ENCODE peak calls at places on chromosomes 4 and X, in five cellular contexts. X is non-pigmented ciliary epithelial cell; C is MCF 10A; H is AG20443; A is CD8-positive, alpha-beta T cell. R is an unnamed sample.

GRCh38 chr4:55184600-55185523 is 59.5 kb upstream of the KDR start:
- DNase-seq in X (no peak), C (peak; percentile 47), H (peak; percentile 56), A (no peak), R (peak; percentile 33)

GRCh38 chr4:149727663-149728062 is 88.0 kb downstream of the IQCM start:
- DNase-seq in X (no peak), C (no peak), H (no peak), A (no peak), R (no peak)

GRCh38 chr4:123564758-123565346 is 168.3 kb downstream of the SPRY1 start:
- DNase-seq in X (no peak), C (peak; percentile 86), H (peak; percentile 79), A (peak; percentile 19), R (peak; percentile 46)

GRCh38 chrX:10884246-10884645 is 226.9 kb upstream of the HCCS start:
- DNase-seq in X (no peak), C (no peak), H (peak; percentile 38), A (no peak), R (no peak)

GRCh38 chr4:147313114-147313513 is 167.8 kb upstream of the EDNRA start:
- DNase-seq in X (no peak), C (no peak), H (no peak), A (no peak), R (no peak)

GRCh38 chrX:45912316-45912715 is 632.9 kb downstream of the ZNF674 start:
- DNase-seq in X (no peak), C (no peak), H (no peak), A (no peak), R (no peak)

GRCh38 chr4:124334119-124334518 is 378.4 kb downstream of the ANKRD50 start:
- DNase-seq in X (peak; percentile 59), C (peak; percentile 81), H (peak; percentile 55), A (no peak), R (no peak)

GRCh38 chrX:30530591-30530990 is 47.0 kb downstream of the TASL start:
- DNase-seq in X (no peak), C (peak; percentile 23), H (peak; percentile 30), A (no peak), R (peak; percentile 0)

GRCh38 chr4:145774473-145774872 is 94.5 kb downstream of the C4orf51 start:
- DNase-seq in X (no peak), C (no peak), H (no peak), A (no peak), R (no peak)

GRCh38 chrX:34365482-34365881 is 233.4 kb upstream of the FAM47A start:
- DNase-seq in X (no peak), C (peak; percentile 59), H (peak; percentile 11), A (no peak), R (no peak)

GRCh38 chr4:36255575-36255974 is 11.3 kb upstream of the ARAP2 start:
- DNase-seq in X (no peak), C (no peak), H (no peak), A (peak; percentile 26), R (no peak)

GRCh38 chr4:128255906-128256305 is 31.7 kb downstream of the PGRMC2 start:
- DNase-seq in X (no peak), C (no peak), H (no peak), A (no peak), R (no peak)

GRCh38 chr4:2141762-2142520 is 82.8 kb downstream of the NAT8L start:
- DNase-seq in X (no peak), C (no peak), H (no peak), A (no peak), R (no peak)

GRCh38 chrX:115939070-115939469 is 231.5 kb upstream of the AGTR2 start:
- DNase-seq in X (no peak), C (no peak), H (no peak), A (no peak), R (no peak)

GRCh38 chr4:163017135-163017534 is 149.6 kb downstream of the NAF1 start:
- DNase-seq in X (no peak), C (no peak), H (no peak), A (no peak), R (no peak)

GRCh38 chr4:76059750-76060149 is 14.8 kb upstream of the ART3 start:
- DNase-seq in X (no peak), C (peak; percentile 72), H (no peak), A (no peak), R (no peak)

GRCh38 chr4:166965562-166965961 is 268.7 kb downstream of the SPOCK3 start:
- DNase-seq in X (no peak), C (no peak), H (no peak), A (no peak), R (no peak)